ENCODE peak calls at places on chromosome 5, in six cellular contexts. G is stomach, B is K562, R is Panc1, L is sigmoid colon, I is breast epithelium. E is an unnamed sample.

GRCh38 chr5:116494784-116495480 is 79.7 kb downstream of the SEMA6A start:
- DNase-seq in G (no peak), B (no peak), R (no peak), L (no peak), I (no peak), E (no peak)

GRCh38 chr5:57626703-57627102 is 144.1 kb upstream of the ACTBL2 start:
- DNase-seq in G (no peak), B (no peak), R (no peak), L (no peak), I (no peak), E (no peak)

GRCh38 chr5:64944868-64945267 is 176.1 kb downstream of the CWC27 start:
- DNase-seq in G (no peak), B (no peak), R (no peak), L (no peak), I (no peak), E (no peak)

GRCh38 chr5:855771-856530 is 5.2 kb upstream of the ZDHHC11 start:
- DNase-seq in G (no peak), B (no peak), R (peak), L (peak), I (no peak), E (no peak)

GRCh38 chr5:42884326-42884725 is 72.6 kb upstream of the SELENOP start:
- DNase-seq in G (no peak), B (no peak), R (no peak), L (no peak), I (no peak), E (no peak)

GRCh38 chr5:179422213-179422839 is 77.1 kb upstream of the ADAMTS2 start:
- DNase-seq in G (no peak), B (no peak), R (no peak), L (peak), I (no peak), E (no peak)

GRCh38 chr5:135246605-135246922 is 152.5 kb downstream of the MACROH2A1 start:
- DNase-seq in G (no peak), B (no peak), R (no peak), L (peak), I (no peak), E (no peak)

GRCh38 chr5:55914141-55914413 is 62.9 kb downstream of the IL31RA start:
- DNase-seq in G (no peak), B (no peak), R (no peak), L (no peak), I (no peak), E (no peak)

GRCh38 chr5:65760504-65761275 is 38.7 kb downstream of the NLN start:
- DNase-seq in G (peak), B (no peak), R (no peak), L (no peak), I (no peak), E (no peak)

GRCh38 chr5:178338750-178339144 is 106.1 kb upstream of the PHYKPL start:
- DNase-seq in G (no peak), B (no peak), R (no peak), L (no peak), I (no peak), E (no peak)

DNA sequence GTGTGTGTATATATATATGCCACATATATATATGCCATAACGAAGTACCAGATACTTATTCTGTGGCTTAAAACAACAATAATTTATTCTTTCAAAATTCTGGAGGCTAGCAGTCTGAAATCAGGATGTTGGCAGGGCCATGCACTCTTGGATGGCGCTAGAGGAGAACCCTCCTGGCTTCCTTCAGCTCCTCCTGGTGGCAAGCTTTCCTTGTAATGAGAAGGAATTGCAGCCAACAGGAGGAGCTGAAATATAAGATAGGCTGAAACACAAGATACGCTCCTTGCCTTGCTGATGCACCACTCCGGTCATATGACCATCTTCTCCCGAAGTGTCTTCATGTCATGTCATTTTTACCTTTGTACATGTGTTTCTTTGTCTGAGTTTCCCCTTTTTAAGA is 368.1 kb upstream of the CTNND2 start:
- DNase-seq in G (no peak), B (no peak), R (no peak), L (no peak), I (no peak), E (no peak)
- TF ChIP-seq CTCF in G (no peak), B (no peak), R (peak), L (no peak), I (no peak), E (no peak)

GRCh38 chr5:3122985-3123762 is 371.7 kb upstream of the IRX2 start:
- DNase-seq in G (no peak), B (no peak), R (no peak), L (no peak), I (no peak), E (no peak)

GRCh38 chr5:3123763-3124157 is 372.3 kb upstream of the IRX2 start:
- DNase-seq in G (no peak), B (no peak), R (no peak), L (no peak), I (no peak), E (no peak)

GRCh38 chr5:3122216-3122615 is 370.7 kb upstream of the IRX2 start:
- DNase-seq in G (no peak), B (no peak), R (no peak), L (no peak), I (no peak), E (no peak)

GRCh38 chr5:3126639-3127038 is 375.2 kb upstream of the IRX2 start:
- DNase-seq in G (no peak), B (no peak), R (no peak), L (no peak), I (no peak), E (peak)

DNA sequence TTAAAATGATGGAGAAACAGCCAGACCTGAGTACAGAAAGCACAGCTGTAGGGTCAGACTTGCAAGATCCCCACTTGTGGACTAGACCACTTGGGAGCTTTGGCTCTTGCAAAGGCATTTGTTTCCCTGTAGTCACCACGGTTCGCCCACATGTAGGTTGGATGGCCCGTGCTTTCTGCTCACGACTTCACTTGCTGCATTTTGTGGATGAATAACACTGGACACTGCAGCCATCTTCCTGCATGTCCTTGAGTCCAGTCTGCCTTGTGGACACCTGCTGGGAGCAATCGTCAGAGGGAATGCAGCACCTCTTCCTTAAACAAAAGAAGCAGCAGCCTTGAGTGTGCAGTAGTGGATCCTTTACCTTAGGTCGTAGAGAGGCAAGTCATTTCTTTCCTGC is 372.9 kb upstream of the IRX2 start:
- DNase-seq in G (no peak), B (no peak), R (no peak), L (no peak), I (no peak), E (peak)
- H3K27ac ChIP-seq in G (no peak), B (no peak), R (no peak), L (no peak), I (no peak), E (no peak)

GRCh38 chr5:124675921-124676846 is 70.3 kb downstream of the ZNF608 start:
- DNase-seq in G (no peak), B (no peak), R (no peak), L (no peak), I (no peak), E (no peak)
- TF ChIP-seq POLR2AphosphoS5 in G (no peak), B (no peak), R (no peak), L (peak), I (no peak), E (no peak)

GRCh38 chr5:177086918-177087706 is 397 bp downstream of the FGFR4 start:
- DNase-seq in G (peak), B (peak), R (no peak), L (no peak), I (no peak), E (no peak)
- TF ChIP-seq CTCF in G (peak), B (peak), R (peak), L (peak), I (peak), E (peak)

GRCh38 chr5:37723147-37723961 is 116.5 kb downstream of the GDNF start:
- DNase-seq in G (no peak), B (peak), R (no peak), L (peak), I (no peak), E (no peak)
- H3K27ac ChIP-seq in G (peak), B (peak), R (no peak), L (no peak), I (no peak), E (no peak)

GRCh38 chr5:149383399-149383798 is 4.3 kb upstream of the IL17B start:
- DNase-seq in G (no peak), B (no peak), R (no peak), L (peak), I (no peak), E (no peak)

GRCh38 chr5:149380466-149381121 is 1.5 kb upstream of the IL17B start:
- DNase-seq in G (no peak), B (no peak), R (no peak), L (peak), I (no peak), E (no peak)

GRCh38 chr5:149382517-149383220 is 3.6 kb upstream of the IL17B start:
- DNase-seq in G (no peak), B (no peak), R (no peak), L (peak), I (no peak), E (no peak)

GRCh38 chr5:149381261-149381985 is 2.3 kb upstream of the IL17B start:
- DNase-seq in G (no peak), B (no peak), R (no peak), L (peak), I (no peak), E (no peak)

DNA sequence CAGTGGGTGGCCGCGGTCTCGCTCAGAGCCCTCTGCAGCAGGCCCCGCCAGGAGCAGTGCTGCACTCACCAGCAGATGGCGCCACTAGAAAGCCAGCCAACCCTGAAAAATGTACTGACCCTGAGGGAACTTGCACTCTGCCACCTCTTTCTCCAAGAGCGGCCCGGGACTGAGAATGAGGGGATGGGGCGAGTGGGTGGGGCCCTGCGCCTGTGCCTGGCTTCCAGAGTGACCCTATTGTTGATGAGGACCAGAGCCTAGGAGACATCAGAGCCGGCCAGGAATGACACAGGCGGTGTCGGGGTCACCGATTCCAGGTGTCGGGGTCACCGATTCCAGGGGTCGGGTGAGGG is 2.9 kb upstream of the IL17B start:
- DNase-seq in G (peak), B (peak), R (no peak), L (peak), I (peak), E (no peak)
- TF ChIP-seq POLR2AphosphoS5 in G (peak), B (no peak), R (no peak), L (peak), I (peak), E (no peak)